ENCODE peak calls at places on chromosomes 13 and 19, in four cellular contexts. One of them, this sample, is unnamed.

GRCh38 chr13:41562541-41563178 is 105.3 kb downstream of the RGCC start:
- DNase-seq in Calu3: no peak
- DNase-seq in naive thymus-derived CD8-positive, alpha-beta T cell: no peak
- DNase-seq in stimulated activated CD4-positive, alpha-beta T cell treated with anti-CD3 and anti-CD28 coated beads, Interleukin-12 subunit alpha, Interleukin-12 subunit beta, amount 100 ng/mL, for 48 hours: no peak
- DNase-seq in this sample: peak; percentile 80

GRCh38 chr13:96198038-96198437 is 108.1 kb downstream of the HS6ST3 start:
- DNase-seq in Calu3: no peak
- DNase-seq in naive thymus-derived CD8-positive, alpha-beta T cell: no peak
- DNase-seq in stimulated activated CD4-positive, alpha-beta T cell treated with anti-CD3 and anti-CD28 coated beads, Interleukin-12 subunit alpha, Interleukin-12 subunit beta, amount 100 ng/mL, for 48 hours: no peak
- DNase-seq in this sample: no peak

GRCh38 chr13:40169476-40169875 is 497.0 kb downstream of the FOXO1 start:
- DNase-seq in Calu3: no peak
- DNase-seq in naive thymus-derived CD8-positive, alpha-beta T cell: no peak
- DNase-seq in stimulated activated CD4-positive, alpha-beta T cell treated with anti-CD3 and anti-CD28 coated beads, Interleukin-12 subunit alpha, Interleukin-12 subunit beta, amount 100 ng/mL, for 48 hours: no peak
- DNase-seq in this sample: no peak

GRCh38 chr13:44401577-44401976 is 28.0 kb downstream of the SERP2 start:
- DNase-seq in Calu3: no peak
- DNase-seq in naive thymus-derived CD8-positive, alpha-beta T cell: no peak
- DNase-seq in stimulated activated CD4-positive, alpha-beta T cell treated with anti-CD3 and anti-CD28 coated beads, Interleukin-12 subunit alpha, Interleukin-12 subunit beta, amount 100 ng/mL, for 48 hours: no peak
- DNase-seq in this sample: no peak

GRCh38 chr13:31629085-31629785 is 110.1 kb upstream of the RXFP2 start:
- DNase-seq in Calu3: no peak
- DNase-seq in naive thymus-derived CD8-positive, alpha-beta T cell: no peak
- DNase-seq in stimulated activated CD4-positive, alpha-beta T cell treated with anti-CD3 and anti-CD28 coated beads, Interleukin-12 subunit alpha, Interleukin-12 subunit beta, amount 100 ng/mL, for 48 hours: no peak
- DNase-seq in this sample: no peak

GRCh38 chr13:112953591-112954487 is 15.2 kb upstream of the MCF2L start:
- DNase-seq in Calu3: no peak
- DNase-seq in naive thymus-derived CD8-positive, alpha-beta T cell: peak; percentile 56
- DNase-seq in stimulated activated CD4-positive, alpha-beta T cell treated with anti-CD3 and anti-CD28 coated beads, Interleukin-12 subunit alpha, Interleukin-12 subunit beta, amount 100 ng/mL, for 48 hours: no peak
- DNase-seq in this sample: no peak

GRCh38 chr19:33953592-33953991 is 156.9 kb downstream of the KCTD15 start:
- DNase-seq in Calu3: no peak
- DNase-seq in naive thymus-derived CD8-positive, alpha-beta T cell: no peak
- DNase-seq in stimulated activated CD4-positive, alpha-beta T cell treated with anti-CD3 and anti-CD28 coated beads, Interleukin-12 subunit alpha, Interleukin-12 subunit beta, amount 100 ng/mL, for 48 hours: no peak
- DNase-seq in this sample: no peak

GRCh38 chr19:57887195-57887941 is 1.5 kb downstream of the ZNF814 start:
- DNase-seq in Calu3: no peak
- DNase-seq in naive thymus-derived CD8-positive, alpha-beta T cell: no peak
- DNase-seq in stimulated activated CD4-positive, alpha-beta T cell treated with anti-CD3 and anti-CD28 coated beads, Interleukin-12 subunit alpha, Interleukin-12 subunit beta, amount 100 ng/mL, for 48 hours: no peak
- DNase-seq in this sample: no peak

GRCh38 chr19:33514885-33515485 is 6.6 kb downstream of the PEPD start:
- DNase-seq in Calu3: no peak
- DNase-seq in naive thymus-derived CD8-positive, alpha-beta T cell: no peak
- DNase-seq in stimulated activated CD4-positive, alpha-beta T cell treated with anti-CD3 and anti-CD28 coated beads, Interleukin-12 subunit alpha, Interleukin-12 subunit beta, amount 100 ng/mL, for 48 hours: no peak
- DNase-seq in this sample: no peak

GRCh38 chr19:46813570-46814358 is 25.4 kb upstream of the SLC1A5 start:
- DNase-seq in Calu3: peak; percentile 68
- DNase-seq in naive thymus-derived CD8-positive, alpha-beta T cell: no peak
- DNase-seq in stimulated activated CD4-positive, alpha-beta T cell treated with anti-CD3 and anti-CD28 coated beads, Interleukin-12 subunit alpha, Interleukin-12 subunit beta, amount 100 ng/mL, for 48 hours: no peak
- DNase-seq in this sample: no peak

GRCh38 chr13:68027311-68027710 is 797.2 kb upstream of the PCDH9 start:
- DNase-seq in Calu3: no peak
- DNase-seq in naive thymus-derived CD8-positive, alpha-beta T cell: no peak
- DNase-seq in stimulated activated CD4-positive, alpha-beta T cell treated with anti-CD3 and anti-CD28 coated beads, Interleukin-12 subunit alpha, Interleukin-12 subunit beta, amount 100 ng/mL, for 48 hours: no peak
- DNase-seq in this sample: no peak

GRCh38 chr19:11203194-11204075 is 6.1 kb upstream of the KANK2 start:
- DNase-seq in Calu3: peak; percentile 69
- DNase-seq in naive thymus-derived CD8-positive, alpha-beta T cell: peak; percentile 52
- DNase-seq in stimulated activated CD4-positive, alpha-beta T cell treated with anti-CD3 and anti-CD28 coated beads, Interleukin-12 subunit alpha, Interleukin-12 subunit beta, amount 100 ng/mL, for 48 hours: peak; percentile 17
- DNase-seq in this sample: no peak

GRCh38 chr19:49443366-49444099 is 2.2 kb upstream of the SLC17A7 start:
- DNase-seq in Calu3: peak; percentile 96
- DNase-seq in naive thymus-derived CD8-positive, alpha-beta T cell: peak; percentile 96
- DNase-seq in stimulated activated CD4-positive, alpha-beta T cell treated with anti-CD3 and anti-CD28 coated beads, Interleukin-12 subunit alpha, Interleukin-12 subunit beta, amount 100 ng/mL, for 48 hours: peak; percentile 90
- DNase-seq in this sample: peak; percentile 94

GRCh38 chr13:99658266-99658991 is 157.2 kb downstream of the TM9SF2 start:
- DNase-seq in Calu3: peak; percentile 19
- DNase-seq in naive thymus-derived CD8-positive, alpha-beta T cell: peak; percentile 81
- DNase-seq in stimulated activated CD4-positive, alpha-beta T cell treated with anti-CD3 and anti-CD28 coated beads, Interleukin-12 subunit alpha, Interleukin-12 subunit beta, amount 100 ng/mL, for 48 hours: peak; percentile 26
- DNase-seq in this sample: peak; percentile 68

GRCh38 chr13:70310720-70311119 is 202.5 kb upstream of the KLHL1 start:
- DNase-seq in Calu3: peak; percentile 8
- DNase-seq in naive thymus-derived CD8-positive, alpha-beta T cell: no peak
- DNase-seq in stimulated activated CD4-positive, alpha-beta T cell treated with anti-CD3 and anti-CD28 coated beads, Interleukin-12 subunit alpha, Interleukin-12 subunit beta, amount 100 ng/mL, for 48 hours: no peak
- DNase-seq in this sample: peak; percentile 14

GRCh38 chr19:10625003-10625761 is at the start of gene SLC44A2:
- DNase-seq in Calu3: peak; percentile 94
- DNase-seq in naive thymus-derived CD8-positive, alpha-beta T cell: no peak
- DNase-seq in stimulated activated CD4-positive, alpha-beta T cell treated with anti-CD3 and anti-CD28 coated beads, Interleukin-12 subunit alpha, Interleukin-12 subunit beta, amount 100 ng/mL, for 48 hours: no peak
- DNase-seq in this sample: peak; percentile 85

GRCh38 chr13:86020350-86021002 is 221.3 kb upstream of the SLITRK6 start:
- DNase-seq in Calu3: no peak
- DNase-seq in naive thymus-derived CD8-positive, alpha-beta T cell: no peak
- DNase-seq in stimulated activated CD4-positive, alpha-beta T cell treated with anti-CD3 and anti-CD28 coated beads, Interleukin-12 subunit alpha, Interleukin-12 subunit beta, amount 100 ng/mL, for 48 hours: no peak
- DNase-seq in this sample: no peak

GRCh38 chr13:22948421-22948820 is 232.4 kb upstream of the SGCG start:
- DNase-seq in Calu3: no peak
- DNase-seq in naive thymus-derived CD8-positive, alpha-beta T cell: no peak
- DNase-seq in stimulated activated CD4-positive, alpha-beta T cell treated with anti-CD3 and anti-CD28 coated beads, Interleukin-12 subunit alpha, Interleukin-12 subunit beta, amount 100 ng/mL, for 48 hours: no peak
- DNase-seq in this sample: no peak

GRCh38 chr19:57671124-57671895 is 2.6 kb downstream of the ZSCAN4 start:
- DNase-seq in Calu3: no peak
- DNase-seq in naive thymus-derived CD8-positive, alpha-beta T cell: no peak
- DNase-seq in stimulated activated CD4-positive, alpha-beta T cell treated with anti-CD3 and anti-CD28 coated beads, Interleukin-12 subunit alpha, Interleukin-12 subunit beta, amount 100 ng/mL, for 48 hours: no peak
- DNase-seq in this sample: no peak

GRCh38 chr19:56015756-56016155 is 29.2 kb downstream of the NLRP5 start:
- DNase-seq in Calu3: no peak
- DNase-seq in naive thymus-derived CD8-positive, alpha-beta T cell: no peak
- DNase-seq in stimulated activated CD4-positive, alpha-beta T cell treated with anti-CD3 and anti-CD28 coated beads, Interleukin-12 subunit alpha, Interleukin-12 subunit beta, amount 100 ng/mL, for 48 hours: no peak
- DNase-seq in this sample: no peak

GRCh38 chr13:66154354-66154753 is 1075.8 kb downstream of the PCDH9 start:
- DNase-seq in Calu3: no peak
- DNase-seq in naive thymus-derived CD8-positive, alpha-beta T cell: no peak
- DNase-seq in stimulated activated CD4-positive, alpha-beta T cell treated with anti-CD3 and anti-CD28 coated beads, Interleukin-12 subunit alpha, Interleukin-12 subunit beta, amount 100 ng/mL, for 48 hours: no peak
- DNase-seq in this sample: no peak

GRCh38 chr19:14495678-14496028 is 274 bp downstream of the GIPC1 start:
- DNase-seq in Calu3: no peak
- DNase-seq in naive thymus-derived CD8-positive, alpha-beta T cell: no peak
- DNase-seq in stimulated activated CD4-positive, alpha-beta T cell treated with anti-CD3 and anti-CD28 coated beads, Interleukin-12 subunit alpha, Interleukin-12 subunit beta, amount 100 ng/mL, for 48 hours: no peak
- DNase-seq in this sample: no peak

GRCh38 chr13:80113714-80114454 is 227.0 kb downstream of the SPRY2 start:
- DNase-seq in Calu3: no peak
- DNase-seq in naive thymus-derived CD8-positive, alpha-beta T cell: no peak
- DNase-seq in stimulated activated CD4-positive, alpha-beta T cell treated with anti-CD3 and anti-CD28 coated beads, Interleukin-12 subunit alpha, Interleukin-12 subunit beta, amount 100 ng/mL, for 48 hours: no peak
- DNase-seq in this sample: no peak

GRCh38 chr19:44816301-44816700 is 7.4 kb downstream of the BCAM start:
- DNase-seq in Calu3: no peak
- DNase-seq in naive thymus-derived CD8-positive, alpha-beta T cell: no peak
- DNase-seq in stimulated activated CD4-positive, alpha-beta T cell treated with anti-CD3 and anti-CD28 coated beads, Interleukin-12 subunit alpha, Interleukin-12 subunit beta, amount 100 ng/mL, for 48 hours: no peak
- DNase-seq in this sample: no peak

GRCh38 chr19:44741841-44742352 is 6.6 kb upstream of the BCL3 start:
- DNase-seq in Calu3: peak; percentile 99
- DNase-seq in naive thymus-derived CD8-positive, alpha-beta T cell: peak; percentile 19
- DNase-seq in stimulated activated CD4-positive, alpha-beta T cell treated with anti-CD3 and anti-CD28 coated beads, Interleukin-12 subunit alpha, Interleukin-12 subunit beta, amount 100 ng/mL, for 48 hours: no peak
- DNase-seq in this sample: peak; percentile 87

GRCh38 chr13:40221460-40222201 is 444.8 kb downstream of the FOXO1 start:
- DNase-seq in Calu3: no peak
- DNase-seq in naive thymus-derived CD8-positive, alpha-beta T cell: no peak
- DNase-seq in stimulated activated CD4-positive, alpha-beta T cell treated with anti-CD3 and anti-CD28 coated beads, Interleukin-12 subunit alpha, Interleukin-12 subunit beta, amount 100 ng/mL, for 48 hours: no peak
- DNase-seq in this sample: no peak

GRCh38 chr13:33249066-33249465 is 36.5 kb downstream of the STARD13 start:
- DNase-seq in Calu3: no peak
- DNase-seq in naive thymus-derived CD8-positive, alpha-beta T cell: no peak
- DNase-seq in stimulated activated CD4-positive, alpha-beta T cell treated with anti-CD3 and anti-CD28 coated beads, Interleukin-12 subunit alpha, Interleukin-12 subunit beta, amount 100 ng/mL, for 48 hours: no peak
- DNase-seq in this sample: no peak

GRCh38 chr19:38917921-38918491 is 6.0 kb upstream of the CCER2 start:
- DNase-seq in Calu3: peak; percentile 36
- DNase-seq in naive thymus-derived CD8-positive, alpha-beta T cell: peak; percentile 22
- DNase-seq in stimulated activated CD4-positive, alpha-beta T cell treated with anti-CD3 and anti-CD28 coated beads, Interleukin-12 subunit alpha, Interleukin-12 subunit beta, amount 100 ng/mL, for 48 hours: no peak
- DNase-seq in this sample: no peak

GRCh38 chr13:109687559-109688448 is 98.6 kb downstream of the IRS2 start:
- DNase-seq in Calu3: no peak
- DNase-seq in naive thymus-derived CD8-positive, alpha-beta T cell: no peak
- DNase-seq in stimulated activated CD4-positive, alpha-beta T cell treated with anti-CD3 and anti-CD28 coated beads, Interleukin-12 subunit alpha, Interleukin-12 subunit beta, amount 100 ng/mL, for 48 hours: no peak
- DNase-seq in this sample: no peak

GRCh38 chr19:14837391-14837790 is 2.4 kb upstream of the OR7A5 start:
- DNase-seq in Calu3: no peak
- DNase-seq in naive thymus-derived CD8-positive, alpha-beta T cell: no peak
- DNase-seq in stimulated activated CD4-positive, alpha-beta T cell treated with anti-CD3 and anti-CD28 coated beads, Interleukin-12 subunit alpha, Interleukin-12 subunit beta, amount 100 ng/mL, for 48 hours: no peak
- DNase-seq in this sample: no peak

GRCh38 chr19:51644636-51645271 is 1.9 kb downstream of the SIGLEC14 start:
- DNase-seq in Calu3: no peak
- DNase-seq in naive thymus-derived CD8-positive, alpha-beta T cell: no peak
- DNase-seq in stimulated activated CD4-positive, alpha-beta T cell treated with anti-CD3 and anti-CD28 coated beads, Interleukin-12 subunit alpha, Interleukin-12 subunit beta, amount 100 ng/mL, for 48 hours: no peak
- DNase-seq in this sample: no peak

GRCh38 chr13:93259527-93260080 is 33.0 kb downstream of the GPC6 start:
- DNase-seq in Calu3: no peak
- DNase-seq in naive thymus-derived CD8-positive, alpha-beta T cell: no peak
- DNase-seq in stimulated activated CD4-positive, alpha-beta T cell treated with anti-CD3 and anti-CD28 coated beads, Interleukin-12 subunit alpha, Interleukin-12 subunit beta, amount 100 ng/mL, for 48 hours: no peak
- DNase-seq in this sample: no peak

GRCh38 chr19:11984986-11985385 is 20.1 kb downstream of the ZNF763 start:
- DNase-seq in Calu3: no peak
- DNase-seq in naive thymus-derived CD8-positive, alpha-beta T cell: no peak
- DNase-seq in stimulated activated CD4-positive, alpha-beta T cell treated with anti-CD3 and anti-CD28 coated beads, Interleukin-12 subunit alpha, Interleukin-12 subunit beta, amount 100 ng/mL, for 48 hours: no peak
- DNase-seq in this sample: no peak

GRCh38 chr13:26485786-26486185 is 71.7 kb upstream of the WASF3 start:
- DNase-seq in Calu3: no peak
- DNase-seq in naive thymus-derived CD8-positive, alpha-beta T cell: no peak
- DNase-seq in stimulated activated CD4-positive, alpha-beta T cell treated with anti-CD3 and anti-CD28 coated beads, Interleukin-12 subunit alpha, Interleukin-12 subunit beta, amount 100 ng/mL, for 48 hours: no peak
- DNase-seq in this sample: peak; percentile 46